ENCODE peak calls at places on chromosomes 3 and 15, in eight cellular contexts. H is pancreas, R is HCT116, C is OCI-LY7, D is WERI-Rb-1, F is ovary, Z is heart left ventricle, I is cardiac muscle cell. M is an unnamed sample.

GRCh38 chr15:65460948-65461347 is 38.2 kb upstream of the IGDCC4 start:
- DNase-seq in H (no peak), R (no peak), C (no peak), D (no peak), F (no peak), Z (no peak), I (no peak), M (no peak)

GRCh38 chr3:123831420-123831819 is 52.7 kb downstream of the MYLK start:
- DNase-seq in H (no peak), R (no peak), C (no peak), D (no peak), F (no peak), Z (no peak), I (no peak), M (no peak)

GRCh38 chr15:42503822-42504221 is 8.4 kb downstream of the SNAP23 start:
- DNase-seq in H (no peak), R (no peak), C (peak; percentile 12), D (no peak), F (no peak), Z (no peak), I (no peak), M (no peak)

GRCh38 chr3:55955891-55956477 is 468.9 kb upstream of the WNT5A start:
- DNase-seq in H (no peak), R (no peak), C (no peak), D (no peak), F (no peak), Z (no peak), I (no peak), M (no peak)

GRCh38 chr3:170473358-170473757 is 54.7 kb downstream of the CLDN11 start:
- DNase-seq in H (no peak), R (no peak), C (no peak), D (no peak), F (no peak), Z (no peak), I (no peak), M (no peak)

GRCh38 chr15:64763874-64764273 is 11.5 kb downstream of the RBPMS2 start:
- DNase-seq in H (no peak), R (no peak), C (no peak), D (no peak), F (no peak), Z (no peak), I (no peak), M (no peak)

GRCh38 chr3:28206479-28206878 is 34.9 kb upstream of the CMC1 start:
- DNase-seq in H (no peak), R (no peak), C (no peak), D (no peak), F (no peak), Z (no peak), I (no peak), M (no peak)

GRCh38 chr3:124250053-124250452 is 258.1 kb upstream of the ROPN1 start:
- DNase-seq in H (no peak), R (no peak), C (no peak), D (no peak), F (no peak), Z (no peak), I (no peak), M (no peak)

GRCh38 chr3:117927831-117928230 is 1106.8 kb downstream of the IGSF11 start:
- DNase-seq in H (no peak), R (no peak), C (no peak), D (no peak), F (no peak), Z (no peak), I (no peak), M (no peak)

GRCh38 chr15:84889991-84890669 is 5.7 kb downstream of the SLC28A1 start:
- DNase-seq in H (no peak), R (no peak), C (no peak), D (no peak), F (no peak), Z (no peak), I (no peak), M (no peak)

GRCh38 chr3:7640787-7641186 is 779.9 kb downstream of the GRM7 start:
- DNase-seq in H (no peak), R (no peak), C (no peak), D (no peak), F (no peak), Z (no peak), I (no peak), M (no peak)

GRCh38 chr15:92878593-92879053 is 21.5 kb upstream of the CHD2 start:
- DNase-seq in H (no peak), R (no peak), C (peak; percentile 35), D (no peak), F (no peak), Z (no peak), I (peak; percentile 47), M (no peak)

GRCh38 chr3:123015596-123015995 is 12.0 kb downstream of the SEMA5B start:
- DNase-seq in H (no peak), R (no peak), C (no peak), D (no peak), F (no peak), Z (no peak), I (no peak), M (no peak)

GRCh38 chr3:8554725-8555621 is 53.4 kb downstream of the LMCD1 start:
- DNase-seq in H (no peak), R (no peak), C (no peak), D (no peak), F (peak; percentile 35), Z (peak; percentile 41), I (peak; percentile 28), M (peak; percentile 82)

GRCh38 chr15:96412045-96412918 is 81.8 kb downstream of the NR2F2 start:
- DNase-seq in H (no peak), R (no peak), C (no peak), D (no peak), F (no peak), Z (no peak), I (no peak), M (no peak)

GRCh38 chr3:114624676-114625181 is 330.9 kb downstream of the TIGIT start:
- DNase-seq in H (peak; percentile 44), R (peak; percentile 87), C (no peak), D (no peak), F (peak; percentile 95), Z (peak; percentile 91), I (no peak), M (peak; percentile 95)

GRCh38 chr3:73029321-73029796 is 32.1 kb upstream of the EBLN2 start:
- DNase-seq in H (no peak), R (no peak), C (no peak), D (no peak), F (no peak), Z (no peak), I (no peak), M (no peak)

GRCh38 chr3:30915782-30916181 is 21.3 kb upstream of the GADL1 start:
- DNase-seq in H (no peak), R (no peak), C (no peak), D (no peak), F (no peak), Z (no peak), I (peak; percentile 28), M (no peak)

DNA sequence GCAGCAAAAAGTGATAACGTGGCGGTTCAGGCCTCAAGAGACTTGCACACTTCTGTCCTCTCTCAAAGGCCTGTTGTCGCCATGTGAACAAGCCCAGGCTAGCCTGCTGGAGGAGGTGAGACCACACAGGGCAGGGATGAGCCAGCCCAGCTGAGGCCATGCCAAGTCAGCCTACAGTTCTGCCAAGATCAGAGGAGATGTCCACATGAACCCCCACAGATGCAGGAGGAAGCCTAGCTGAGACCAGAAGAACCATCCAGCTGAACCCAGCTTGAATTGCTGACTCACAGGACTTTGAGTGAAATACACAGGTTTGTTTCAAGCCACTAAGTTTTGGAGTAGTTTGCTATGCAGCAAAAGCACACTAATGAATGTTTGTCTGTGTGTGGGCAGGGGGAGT is 50.3 kb upstream of the SEC13 start:
- DNase-seq in H (no peak), R (no peak), C (no peak), D (no peak), F (no peak), Z (no peak), I (no peak), M (no peak)
- H3K27ac ChIP-seq in H (no peak overlapping the region), R (no peak overlapping the region), C (no peak overlapping the region), D (no peak overlapping the region), F (no peak overlapping the region), Z (no peak overlapping the region), I (no peak overlapping the region), M (no peak overlapping the region)

GRCh38 chr3:107660316-107660976 is 137.7 kb downstream of the BBX start:
- DNase-seq in H (no peak), R (peak; percentile 19), C (peak; percentile 59), D (no peak), F (no peak), Z (no peak), I (peak; percentile 33), M (no peak)
- TF ChIP-seq CTCF in H (no peak), R (peak; percentile 75), C (peak; percentile 93), D (peak; percentile 25), F (peak; percentile 33), Z (peak; percentile 55), I (peak; percentile 68), M (peak; percentile 46)

DNA sequence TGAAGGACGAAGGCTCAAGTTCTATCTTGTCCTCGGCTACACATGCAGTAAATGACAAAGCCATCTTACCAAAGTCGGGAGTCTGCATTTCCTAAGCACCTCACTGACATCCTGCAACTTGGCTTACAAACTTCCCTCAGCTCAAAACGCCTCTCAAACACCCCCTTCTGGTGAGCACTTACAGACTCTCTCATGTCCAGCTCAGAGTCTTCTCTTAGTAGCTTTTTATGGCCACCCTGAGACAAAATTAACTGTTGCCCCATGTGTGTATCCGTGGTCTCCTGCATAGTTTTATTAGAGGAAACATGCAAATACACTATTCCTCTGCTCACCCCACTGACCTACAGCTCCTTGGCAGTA is 819.7 kb downstream of the FHIT start:
- DNase-seq in H (no peak), R (no peak), C (no peak), D (peak; percentile 17), F (no peak), Z (peak; percentile 16), I (peak; percentile 66), M (no peak)
- H3K27ac ChIP-seq in H (no peak overlapping the region), R (no peak overlapping the region), C (no peak overlapping the region), D (no peak overlapping the region), F (no peak overlapping the region), Z (no peak overlapping the region), I (no peak overlapping the region), M (no peak overlapping the region)

GRCh38 chr15:94168250-94168649 is 63.1 kb upstream of the MCTP2 start:
- DNase-seq in H (no peak), R (peak; percentile 23), C (peak; percentile 35), D (no peak), F (no peak), Z (no peak), I (no peak), M (no peak)
- TF ChIP-seq CTCF in H (no peak), R (peak; percentile 90), C (peak; percentile 81), D (peak; percentile 31), F (no peak), Z (no peak), I (no peak), M (no peak)

DNA sequence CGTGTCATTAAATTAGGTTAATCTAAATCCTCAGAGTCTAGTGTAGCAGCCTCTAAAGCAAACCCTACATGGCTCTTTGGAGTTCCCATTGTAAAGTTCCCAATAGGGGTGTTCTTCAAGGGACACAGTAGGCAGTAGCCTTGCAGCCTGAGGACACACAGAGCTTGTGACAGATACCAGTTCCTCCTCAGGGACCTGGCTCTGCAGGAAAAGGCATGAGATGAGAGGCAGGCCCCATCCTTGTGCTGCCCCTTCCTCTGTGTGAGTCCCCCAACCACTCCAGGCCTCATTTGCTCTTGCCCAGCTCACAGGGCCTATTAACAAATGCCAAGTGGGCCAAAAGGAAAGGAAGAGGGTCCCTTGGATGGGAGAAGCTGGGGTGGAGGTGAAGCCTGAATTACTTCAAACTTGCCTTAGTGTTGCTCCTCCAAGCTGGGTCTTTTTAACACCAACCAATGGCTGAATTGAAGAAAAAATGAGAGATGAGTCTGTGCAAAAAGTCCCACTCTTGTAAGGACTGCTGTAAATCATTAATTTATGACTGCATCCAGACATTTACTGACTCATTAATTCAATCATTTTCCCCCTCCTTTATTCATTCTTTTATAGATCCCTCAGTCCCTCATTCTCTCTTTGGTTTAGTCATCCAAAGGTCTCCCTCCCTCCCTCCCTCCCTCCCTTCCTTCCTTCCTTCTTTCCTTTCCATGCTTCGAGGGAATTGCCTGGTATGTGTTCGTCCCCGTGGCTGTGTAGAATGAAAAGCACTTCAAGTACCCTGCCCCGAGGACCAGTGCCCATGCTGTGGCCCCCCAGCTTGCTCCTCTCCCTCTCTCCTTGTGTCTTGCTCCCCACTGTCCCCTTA is 35.4 kb upstream of the MRPS22 start:
- DNase-seq in H (no peak), R (no peak), C (no peak), D (no peak), F (no peak), Z (no peak), I (no peak), M (no peak)
- H3K27ac ChIP-seq in H (no peak overlapping the region), R (peak overlapping the region; percentile 99), C (no peak overlapping the region), D (peak overlapping the region; percentile 28), F (no peak overlapping the region), Z (no peak overlapping the region), I (no peak overlapping the region), M (no peak overlapping the region)

M was measured in coronary artery.